ENCODE peak calls at places on chromosomes 7 and 10, in nine cellular contexts. H is cardiac muscle cell, S is A673, C is iris pigment epithelial cell, P is NCI-H1694 treated with DMSO at 0.1 percent for 48 hours, J is heart right ventricle, A is spleen, Y is NCI-H1105, T is adipocyte. W is an unnamed sample.
A peak's percentile ranks its signal among the peaks of the same experiment; 100 is the strongest.

GRCh38 chr7:134470864-134471263 is 12.0 kb upstream of the AKR1B1 start:
- DNase-seq in H (peak; percentile 54), S (no peak), C (peak; percentile 88), P (no peak), J (no peak), A (no peak), Y (no peak), T (no peak), W (no peak)

GRCh38 chr7:99409192-99409572 is 413 bp downstream of the BUD31 start:
- DNase-seq in H (no peak), S (no peak), C (no peak), P (no peak), J (no peak), A (no peak), Y (no peak), T (peak; percentile 50), W (no peak)

GRCh38 chr7:140940866-140941265 is 16.1 kb upstream of the BRAF start:
- DNase-seq in H (no peak), S (no peak), C (no peak), P (no peak), J (no peak), A (no peak), Y (no peak), T (no peak), W (no peak)

GRCh38 chr10:60943372-60944158 is 420 bp downstream of the RHOBTB1 start:
- DNase-seq in H (peak; percentile 71), S (peak; percentile 69), C (peak; percentile 62), P (no peak), J (peak; percentile 81), A (peak; percentile 90), Y (peak; percentile 44), T (peak; percentile 73), W (peak; percentile 24)

GRCh38 chr7:154666768-154667167 is 336.2 kb downstream of the PAXIP1 start:
- DNase-seq in H (no peak), S (no peak), C (no peak), P (no peak), J (no peak), A (no peak), Y (no peak), T (no peak), W (no peak)

GRCh38 chr10:101118031-101118430 is 13.1 kb upstream of the TLX1 start:
- DNase-seq in H (no peak), S (no peak), C (no peak), P (no peak), J (no peak), A (no peak), Y (no peak), T (no peak), W (no peak)

GRCh38 chr7:108000875-108001758 is 1.8 kb downstream of the LAMB1 start:
- DNase-seq in H (peak; percentile 77), S (peak; percentile 63), C (peak; percentile 45), P (no peak), J (peak; percentile 74), A (no peak), Y (peak; percentile 17), T (peak; percentile 47), W (no peak)

GRCh38 chr10:43293677-43294057 is 26.8 kb upstream of the RASGEF1A start:
- DNase-seq in H (no peak), S (no peak), C (no peak), P (no peak), J (no peak), A (no peak), Y (no peak), T (no peak), W (no peak)

GRCh38 chr10:123007558-123008378 is 827 bp downstream of the IKZF5 start:
- DNase-seq in H (peak; percentile 42), S (peak; percentile 63), C (peak; percentile 70), P (no peak), J (peak; percentile 16), A (peak; percentile 72), Y (no peak), T (peak; percentile 84), W (peak; percentile 64)

GRCh38 chr7:146960747-146961416 is 844.3 kb downstream of the CNTNAP2 start:
- DNase-seq in H (no peak), S (peak; percentile 37), C (no peak), P (no peak), J (no peak), A (no peak), Y (peak; percentile 14), T (no peak), W (no peak)

GRCh38 chr7:67738958-67739357 is 742.3 kb downstream of the TYW1 start:
- DNase-seq in H (peak; percentile 95), S (peak; percentile 83), C (peak; percentile 26), P (no peak), J (peak; percentile 26), A (no peak), Y (no peak), T (peak; percentile 83), W (no peak)

GRCh38 chr10:42932735-42933453 is 144.0 kb upstream of the RET start:
- DNase-seq in H (no peak), S (peak; percentile 51), C (no peak), P (no peak), J (no peak), A (peak; percentile 76), Y (peak; percentile 39), T (no peak), W (no peak)

GRCh38 chr10:110487411-110488123 is 10.1 kb upstream of the DUSP5 start:
- DNase-seq in H (no peak), S (no peak), C (peak; percentile 24), P (no peak), J (no peak), A (no peak), Y (no peak), T (no peak), W (no peak)

GRCh38 chr7:142788303-142789286 is 17.8 kb downstream of the PRSS2 start:
- DNase-seq in H (no peak), S (no peak), C (no peak), P (no peak), J (no peak), A (no peak), Y (no peak), T (no peak), W (no peak)

GRCh38 chr7:66043681-66044497 is 31.7 kb upstream of the ASL start:
- DNase-seq in H (peak; percentile 39), S (no peak), C (no peak), P (no peak), J (peak; percentile 29), A (peak; percentile 87), Y (no peak), T (peak; percentile 27), W (no peak)

GRCh38 chr10:53025172-53025651 is 252.6 kb upstream of the MBL2 start:
- DNase-seq in H (peak; percentile 66), S (peak; percentile 6), C (peak; percentile 0), P (no peak), J (no peak), A (no peak), Y (no peak), T (peak; percentile 4), W (no peak)

GRCh38 chr7:133705596-133705995 is 421.5 kb upstream of the LRGUK start:
- DNase-seq in H (peak; percentile 56), S (peak; percentile 5), C (peak; percentile 92), P (no peak), J (no peak), A (no peak), Y (no peak), T (no peak), W (no peak)

GRCh38 chr10:87847550-87847949 is 15.8 kb downstream of the KLLN start:
- DNase-seq in H (no peak), S (no peak), C (peak; percentile 42), P (no peak), J (no peak), A (no peak), Y (no peak), T (no peak), W (no peak)

GRCh38 chr10:71773221-71773971 is at the start of gene VSIR:
- DNase-seq in H (peak; percentile 88), S (peak; percentile 89), C (peak; percentile 84), P (peak; percentile 68), J (peak; percentile 90), A (peak; percentile 100), Y (peak; percentile 53), T (peak; percentile 94), W (peak; percentile 82)

GRCh38 chr10:47062801-47063200 is 151.6 kb downstream of the PTPN20 start:
- DNase-seq in H (peak; percentile 27), S (no peak), C (peak; percentile 9), P (no peak), J (no peak), A (peak; percentile 33), Y (no peak), T (peak; percentile 48), W (no peak)

GRCh38 chr7:106047818-106048490 is 64.2 kb downstream of the SYPL1 start:
- DNase-seq in H (no peak), S (no peak), C (no peak), P (peak; percentile 98), J (no peak), A (no peak), Y (no peak), T (no peak), W (no peak)

GRCh38 chr7:30906520-30907240 is 5.0 kb upstream of the AQP1 start:
- DNase-seq in H (peak; percentile 41), S (no peak), C (peak; percentile 9), P (no peak), J (no peak), A (no peak), Y (no peak), T (peak; percentile 57), W (no peak)

GRCh38 chr7:41700044-41700471 is 2.8 kb downstream of the INHBA start:
- DNase-seq in H (peak; percentile 25), S (no peak), C (no peak), P (no peak), J (no peak), A (no peak), Y (no peak), T (peak; percentile 56), W (no peak)

GRCh38 chr10:69709366-69709941 is 79.4 kb downstream of the FAM241B start:
- DNase-seq in H (no peak), S (no peak), C (no peak), P (no peak), J (no peak), A (no peak), Y (no peak), T (no peak), W (no peak)

GRCh38 chr10:98340946-98341345 is 73.0 kb upstream of the LOXL4 start:
- DNase-seq in H (peak; percentile 49), S (no peak), C (peak; percentile 41), P (no peak), J (peak; percentile 31), A (no peak), Y (no peak), T (peak; percentile 29), W (peak; percentile 64)

GRCh38 chr7:29345590-29345989 is 151.0 kb downstream of the CHN2 start:
- DNase-seq in H (peak; percentile 63), S (peak; percentile 49), C (peak; percentile 28), P (no peak), J (peak; percentile 38), A (no peak), Y (no peak), T (no peak), W (peak; percentile 16)

GRCh38 chr7:44259547-44260457 is 59.0 kb downstream of the YKT6 start:
- DNase-seq in H (peak; percentile 99), S (no peak), C (peak; percentile 95), P (no peak), J (peak; percentile 42), A (no peak), Y (no peak), T (peak; percentile 78), W (no peak)

GRCh38 chr7:50531928-50532327 is 33.3 kb downstream of the DDC start:
- DNase-seq in H (no peak), S (no peak), C (no peak), P (no peak), J (no peak), A (no peak), Y (peak; percentile 86), T (no peak), W (no peak)

GRCh38 chr7:1025747-1026581 is 18.4 kb upstream of the GPR146 start:
- DNase-seq in H (no peak), S (no peak), C (no peak), P (no peak), J (no peak), A (peak; percentile 73), Y (peak; percentile 96), T (no peak), W (no peak)

GRCh38 chr7:40700653-40701475 is 566.1 kb downstream of the SUGCT start:
- DNase-seq in H (peak; percentile 53), S (peak; percentile 75), C (no peak), P (no peak), J (no peak), A (no peak), Y (no peak), T (no peak), W (no peak)

GRCh38 chr10:507908-508444 is 181.5 kb downstream of the DIP2C start:
- DNase-seq in H (no peak), S (no peak), C (no peak), P (no peak), J (no peak), A (peak; percentile 56), Y (no peak), T (no peak), W (no peak)